ENCODE peak calls at places on chromosomes 12 and 14, in nine cellular contexts. M, Z, A, I, N, J, Q, V and B are unnamed samples.

GRCh38 chr14:50875359-50876090 is 3.7 kb downstream of the ABHD12B start:
- DNase-seq in M (no peak), Z (no peak), A (no peak), I (peak), N (peak), J (peak), Q (peak), V (peak), B (no peak)

GRCh38 chr14:76985021-76985420 is 43.5 kb downstream of the IRF2BPL start:
- DNase-seq in M (no peak), Z (no peak), A (no peak), I (peak), N (peak), J (peak), Q (no peak), V (no peak), B (no peak)

GRCh38 chr12:57381693-57382220 is 49.1 kb downstream of the R3HDM2 start:
- DNase-seq in M (no peak), Z (no peak), A (no peak), I (peak), N (no peak), J (no peak), Q (no peak), V (peak), B (no peak)

GRCh38 chr12:1911598-1912575 is 6.6 kb downstream of the CACNA2D4 start:
- DNase-seq in M (no peak), Z (no peak), A (no peak), I (no peak), N (no peak), J (no peak), Q (no peak), V (no peak), B (no peak)

GRCh38 chr12:122980192-122981035 is at the start of gene ARL6IP4:
- DNase-seq in M (no peak), Z (peak), A (peak), I (peak), N (peak), J (peak), Q (peak), V (peak), B (peak)

GRCh38 chr14:61051046-61051445 is 70.0 kb downstream of the SLC38A6 start:
- DNase-seq in M (no peak), Z (peak), A (no peak), I (peak), N (peak), J (no peak), Q (no peak), V (no peak), B (no peak)

GRCh38 chr12:6612247-6612646 is 5.1 kb upstream of the CHD4 start:
- DNase-seq in M (no peak), Z (no peak), A (no peak), I (no peak), N (no peak), J (no peak), Q (no peak), V (no peak), B (no peak)

GRCh38 chr14:57834001-57834598 is 31.8 kb downstream of the SLC35F4 start:
- DNase-seq in M (no peak), Z (no peak), A (no peak), I (no peak), N (no peak), J (no peak), Q (no peak), V (no peak), B (no peak)

GRCh38 chr14:34496007-34496678 is 34.1 kb upstream of the SPTSSA start:
- DNase-seq in M (no peak), Z (peak), A (no peak), I (no peak), N (no peak), J (no peak), Q (no peak), V (no peak), B (no peak)

GRCh38 chr12:113697646-113698504 is 226.2 kb upstream of the LHX5 start:
- DNase-seq in M (no peak), Z (no peak), A (no peak), I (no peak), N (peak), J (no peak), Q (no peak), V (no peak), B (no peak)

GRCh38 chr12:15212877-15213276 is 8.3 kb downstream of the RERG start:
- DNase-seq in M (no peak), Z (no peak), A (no peak), I (no peak), N (no peak), J (no peak), Q (no peak), V (no peak), B (no peak)

GRCh38 chr14:51396222-51396815 is 156.3 kb downstream of the TMX1 start:
- DNase-seq in M (no peak), Z (peak), A (peak), I (peak), N (peak), J (peak), Q (no peak), V (peak), B (no peak)

GRCh38 chr12:45756666-45757065 is 27.2 kb downstream of the ARID2 start:
- DNase-seq in M (no peak), Z (no peak), A (no peak), I (peak), N (no peak), J (no peak), Q (no peak), V (no peak), B (no peak)

GRCh38 chr12:47881826-47882427 is 22.9 kb downstream of the VDR start:
- DNase-seq in M (no peak), Z (peak), A (peak), I (peak), N (peak), J (peak), Q (no peak), V (peak), B (no peak)

GRCh38 chr12:129067482-129067881 is 214.2 kb downstream of the GLT1D1 start:
- DNase-seq in M (no peak), Z (no peak), A (no peak), I (peak), N (no peak), J (no peak), Q (no peak), V (peak), B (no peak)